ENCODE peak calls at places on chromosome 10, in six cellular contexts. U is mammary epithelial cell, F is Panc1, X is spleen, B is GM23248, Q is lower lobe of right lung. J is an unnamed sample.

GRCh38 chr10:58810751-58811150 is 298.1 kb downstream of the BICC1 start:
- DNase-seq in B (no peak), U (no peak), X (no peak), F (no peak), Q (no peak), J (no peak)

GRCh38 chr10:12353399-12354027 is 4.2 kb downstream of the CAMK1D start:
- DNase-seq in B (no peak), F (no peak), Q (no peak), U (peak), X (no peak), J (no peak)

GRCh38 chr10:119370046-119370770 is 162.8 kb downstream of the GRK5 start:
- DNase-seq in Q (no peak), F (no peak), X (no peak), U (no peak), B (peak), J (no peak)

GRCh38 chr10:51224610-51225230 is 150.4 kb downstream of the PRKG1 start:
- DNase-seq in B (peak), Q (no peak), U (no peak), X (no peak), F (no peak), J (no peak)

GRCh38 chr10:67978749-67979148 is 94.3 kb downstream of the SIRT1 start:
- DNase-seq in B (peak), F (no peak), Q (no peak), X (no peak), U (no peak), J (no peak)

GRCh38 chr10:60444494-60445064 is 54.9 kb upstream of the ANK3 start:
- DNase-seq in Q (no peak), F (no peak), U (no peak), X (no peak), B (peak), J (no peak)

GRCh38 chr10:79181680-79182079 is 112.9 kb downstream of the ZMIZ1 start:
- DNase-seq in F (no peak), U (peak), Q (no peak), B (no peak), X (no peak), J (peak)

GRCh38 chr10:124917939-124918830 is 23.7 kb upstream of the ZRANB1 start:
- DNase-seq in F (no peak), B (peak), X (no peak), Q (no peak), U (peak), J (no peak)

GRCh38 chr10:129047585-129047984 is 419.5 kb upstream of the MGMT start:
- DNase-seq in F (no peak), X (no peak), U (no peak), B (no peak), Q (no peak), J (no peak)

GRCh38 chr10:91683976-91684375 is 51.1 kb upstream of the PPP1R3C start:
- DNase-seq in U (peak), Q (no peak), B (peak), X (no peak), F (peak), J (no peak)

GRCh38 chr10:58998924-58999713 is 177.3 kb upstream of the PHYHIPL start:
- DNase-seq in F (no peak), Q (no peak), B (no peak), X (no peak), U (no peak), J (no peak)

GRCh38 chr10:129536336-129536735 is 69.3 kb downstream of the MGMT start:
- DNase-seq in B (no peak), F (no peak), Q (no peak), X (no peak), U (no peak), J (no peak)

GRCh38 chr10:15877836-15878576 is 17.7 kb upstream of the MINDY3 start:
- DNase-seq in X (no peak), F (no peak), Q (no peak), U (no peak), B (no peak), J (no peak)

GRCh38 chr10:95567903-95568630 is 6.9 kb upstream of the SORBS1 start:
- DNase-seq in X (no peak), F (no peak), Q (no peak), B (peak), U (peak), J (no peak)

GRCh38 chr10:3567291-3567963 is 217.6 kb downstream of the KLF6 start:
- DNase-seq in X (no peak), F (no peak), B (no peak), Q (no peak), U (no peak), J (no peak)

GRCh38 chr10:112981553-112981952 is 31.5 kb downstream of the TCF7L2 start:
- DNase-seq in B (no peak), U (no peak), F (no peak), X (no peak), Q (no peak), J (no peak)

GRCh38 chr10:85786401-85786899 is 580.1 kb downstream of the GRID1 start:
- DNase-seq in Q (no peak), F (no peak), U (no peak), X (no peak), B (no peak), J (no peak)

GRCh38 chr10:61621538-61622150 is 41.1 kb upstream of the CABCOCO1 start:
- DNase-seq in F (no peak), U (no peak), Q (no peak), B (no peak), X (no peak), J (no peak)
- H3K4me3 ChIP-seq in F (no peak), U (no peak), Q (no peak), B (no peak), X (no peak), J (no peak)

DNA sequence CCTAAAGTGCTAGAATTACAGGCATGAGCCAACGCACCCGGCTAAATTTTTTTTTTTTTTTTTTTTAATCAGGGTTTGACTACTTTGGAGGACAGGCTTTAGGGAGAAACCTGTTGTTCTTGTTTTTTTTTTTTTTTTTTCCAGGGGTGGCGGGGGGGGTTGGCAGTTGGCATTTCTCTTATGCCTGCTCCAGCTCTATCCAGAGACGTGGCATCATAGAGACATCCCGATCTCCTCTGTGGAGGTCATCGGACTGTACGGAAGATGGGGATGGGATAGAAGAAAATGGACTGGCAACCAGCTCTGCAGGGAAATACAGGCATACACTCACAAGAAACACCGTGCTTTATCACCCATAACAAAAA is 130.8 kb downstream of the PRPF18 start:
- DNase-seq in X (no peak), U (peak), Q (no peak), F (no peak), B (no peak), J (no peak)
- H3K27ac ChIP-seq in X (peak), U (no peak), Q (peak), F (no peak), B (peak), J (peak)

GRCh38 chr10:93600861-93601773 is at the start of gene RBP4:
- DNase-seq in U (no peak), B (peak), F (no peak), Q (no peak), X (no peak), J (no peak)
- H3K4me3 ChIP-seq in U (no peak), B (peak), F (peak), Q (peak), X (no peak), J (peak)

DNA sequence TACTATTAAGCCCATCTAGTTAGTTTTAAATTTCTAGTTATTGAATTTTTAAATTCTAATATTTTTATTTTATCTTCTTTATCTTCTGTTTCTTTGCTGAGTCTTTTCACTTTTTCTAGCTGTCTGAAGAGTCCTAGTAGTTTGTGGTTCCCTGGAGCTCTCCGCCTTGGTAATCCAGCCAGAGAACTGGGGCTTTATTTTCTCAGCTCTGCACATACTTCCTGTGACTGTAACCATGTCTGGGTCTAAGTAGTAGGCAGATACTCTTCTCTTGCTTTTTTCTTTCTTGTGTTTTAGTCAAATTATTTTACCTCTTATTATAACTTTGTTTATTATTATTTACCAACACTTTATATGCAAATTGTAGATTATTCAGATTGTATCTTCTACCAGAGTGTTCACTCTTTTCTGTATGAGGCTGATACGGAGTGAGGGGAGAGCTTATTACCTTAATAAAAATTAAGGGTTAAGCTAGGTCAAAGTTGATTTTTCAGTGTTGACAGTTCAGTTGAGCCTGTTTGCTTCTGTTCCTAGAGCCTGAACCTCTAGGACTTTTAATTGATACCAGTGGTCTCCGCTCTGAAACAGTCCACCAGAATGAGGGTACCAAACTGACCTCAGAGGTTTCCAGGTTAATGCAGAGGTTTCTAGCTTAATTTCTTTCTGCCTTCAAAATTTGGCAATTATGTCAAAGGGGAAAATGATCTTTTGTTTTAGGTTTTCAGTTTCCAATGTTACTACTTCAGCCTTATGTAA is 155.4 kb downstream of the ADK start:
- DNase-seq in U (no peak), X (no peak), F (no peak), B (no peak), Q (no peak), J (no peak)
- H3K27ac ChIP-seq in U (no peak), X (no peak), F (no peak), B (no peak), Q (no peak), J (no peak)

DNA sequence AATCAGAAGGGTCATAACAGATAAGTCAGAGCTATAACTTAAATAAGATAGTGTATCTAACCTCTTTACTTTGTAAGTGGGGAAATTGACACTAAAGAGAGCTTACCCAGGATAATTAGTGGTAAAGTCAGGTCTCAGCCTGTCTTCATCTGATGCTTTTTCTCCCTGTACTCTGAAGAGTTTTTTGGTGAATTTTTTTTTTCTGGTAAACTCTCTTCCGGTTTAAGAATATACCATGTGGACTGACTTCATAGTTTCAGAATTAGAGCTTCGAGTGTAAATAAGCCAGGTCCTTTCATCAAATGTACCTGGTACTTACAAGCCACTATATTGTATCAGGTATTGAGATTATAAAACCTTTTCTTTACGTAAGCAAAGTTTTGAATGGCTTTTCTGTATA is 6.8 kb downstream of the MINPP1 start:
- DNase-seq in B (no peak), F (no peak), U (no peak), X (no peak), Q (no peak), J (no peak)
- H3K4me3 ChIP-seq in B (no peak), F (no peak), U (no peak), X (no peak), Q (no peak), J (no peak)

J was measured in left lung.